ENCODE peak calls at places on chromosomes 11 and 22, in five cellular contexts. X, H, M, V and G are unnamed samples.

GRCh38 chr11:128905345-128906184 is 14.4 kb downstream of the KCNJ5 start:
- DNase-seq in X (no peak), M (no peak), V (peak; percentile 72), H (peak; percentile 70), G (peak; percentile 28)

GRCh38 chr11:26974068-26974790 is 19.7 kb upstream of the FIBIN start:
- DNase-seq in V (peak; percentile 58), X (peak; percentile 46), M (no peak), H (no peak), G (no peak)

GRCh38 chr22:37021710-37022482 is 2.4 kb downstream of the MPST start:
- DNase-seq in V (peak; percentile 39), M (no peak), H (no peak), X (no peak), G (peak; percentile 64)

GRCh38 chr11:34629711-34630110 is 8.8 kb downstream of the EHF start:
- DNase-seq in X (no peak), H (no peak), V (no peak), M (no peak), G (no peak)

GRCh38 chr11:35287491-35287890 is 131.9 kb downstream of the SLC1A2 start:
- DNase-seq in X (no peak), V (no peak), M (no peak), H (no peak), G (no peak)

GRCh38 chr11:68798221-68798813 is 43.4 kb downstream of the CPT1A start:
- DNase-seq in M (no peak), H (no peak), X (no peak), V (no peak), G (peak; percentile 22)

GRCh38 chr11:68014157-68014965 is 4.2 kb downstream of the ALDH3B1 start:
- DNase-seq in M (no peak), H (peak; percentile 23), V (peak; percentile 75), X (peak; percentile 45), G (peak; percentile 83)

GRCh38 chr22:42317691-42318547 is 47.5 kb upstream of the TCF20 start:
- DNase-seq in V (peak; percentile 53), X (no peak), H (no peak), M (no peak), G (no peak)

GRCh38 chr11:36432093-36432469 is 78.0 kb downstream of the TRAF6 start:
- DNase-seq in M (no peak), V (no peak), X (no peak), H (no peak), G (no peak)

GRCh38 chr22:28955817-28956216 is 72.4 kb downstream of the ZNRF3 start:
- DNase-seq in X (no peak), H (no peak), M (no peak), V (no peak), G (no peak)

GRCh38 chr11:102760355-102761035 is 19.9 kb downstream of the MMP10 start:
- DNase-seq in H (no peak), M (no peak), V (peak; percentile 99), X (peak; percentile 97), G (peak; percentile 93)

GRCh38 chr22:17501679-17502285 is 61.5 kb upstream of the SLC25A18 start:
- DNase-seq in M (no peak), H (no peak), X (peak; percentile 20), V (peak; percentile 65), G (peak; percentile 89)

GRCh38 chr22:44180706-44181032 is at the start of gene PARVG:
- DNase-seq in H (no peak), M (no peak), V (peak; percentile 12), X (no peak), G (peak; percentile 20)

GRCh38 chr11:88300888-88301477 is 36.6 kb downstream of the CTSC start:
- DNase-seq in M (no peak), H (no peak), V (no peak), X (no peak), G (no peak)

GRCh38 chr22:44347098-44347497 is 34.3 kb upstream of the SHISAL1 start:
- DNase-seq in M (no peak), H (no peak), V (no peak), X (no peak), G (peak; percentile 51)

GRCh38 chr22:32870474-32870873 is 69.0 kb downstream of the TIMP3 start:
- DNase-seq in V (no peak), X (no peak), M (no peak), H (no peak), G (no peak)

GRCh38 chr11:21810650-21811049 is 382.2 kb upstream of the ANO5 start:
- DNase-seq in V (peak; percentile 3), H (no peak), M (no peak), X (no peak), G (no peak)

GRCh38 chr11:66328307-66329144 is 7.7 kb downstream of the RIN1 start:
- DNase-seq in H (no peak), V (peak; percentile 55), M (peak; percentile 89), X (no peak), G (peak; percentile 73)

GRCh38 chr11:103110406-103110805 is 1.2 kb downstream of the DYNC2H1 start:
- DNase-seq in M (no peak), H (no peak), V (peak; percentile 43), X (no peak), G (peak; percentile 80)

GRCh38 chr11:704799-705645 is 1.0 kb upstream of the EPS8L2 start:
- DNase-seq in X (no peak), V (peak; percentile 43), M (peak; percentile 68), H (peak; percentile 91), G (no peak)

GRCh38 chr22:25235547-25236290 is 16.3 kb downstream of the CRYBB2 start:
- DNase-seq in M (no peak), V (peak; percentile 55), H (peak; percentile 79), X (no peak), G (peak; percentile 80)

GRCh38 chr11:7981758-7982157 is 5.4 kb upstream of the EIF3F start:
- DNase-seq in V (no peak), M (no peak), X (no peak), H (peak; percentile 65), G (no peak)

GRCh38 chr11:69444381-69445130 is 36.9 kb upstream of the LINC01488 start:
- DNase-seq in X (peak; percentile 95), M (no peak), V (peak; percentile 88), H (peak; percentile 50), G (peak; percentile 97)

GRCh38 chr11:32087602-32088001 is 3.3 kb upstream of the RCN1 start:
- DNase-seq in X (no peak), V (no peak), M (no peak), H (no peak), G (peak; percentile 97)

GRCh38 chr22:31926969-31927368 is 17.4 kb upstream of the YWHAH start:
- DNase-seq in V (peak; percentile 29), H (no peak), X (no peak), M (no peak), G (peak; percentile 39)

GRCh38 chr11:128886401-128887119 is 4.6 kb upstream of the KCNJ5 start:
- DNase-seq in H (peak; percentile 75), M (no peak), X (no peak), V (peak; percentile 38), G (peak; percentile 22)

GRCh38 chr11:88886796-88887195 is 179.0 kb downstream of the GRM5 start:
- DNase-seq in H (no peak), X (no peak), V (peak; percentile 37), M (no peak), G (peak; percentile 27)

GRCh38 chr22:23305922-23306374 is 125.6 kb downstream of the BCR start:
- DNase-seq in H (peak; percentile 12), X (peak; percentile 32), M (peak; percentile 78), V (no peak), G (peak; percentile 90)

GRCh38 chr11:71064702-71065515 is 187.5 kb downstream of the SHANK2 start:
- DNase-seq in X (no peak), M (no peak), H (no peak), V (no peak), G (no peak)

GRCh38 chr22:44133901-44134511 is 46.7 kb upstream of the PARVG start:
- DNase-seq in V (no peak), H (no peak), M (peak; percentile 46), X (peak; percentile 44), G (peak; percentile 86)

DNA sequence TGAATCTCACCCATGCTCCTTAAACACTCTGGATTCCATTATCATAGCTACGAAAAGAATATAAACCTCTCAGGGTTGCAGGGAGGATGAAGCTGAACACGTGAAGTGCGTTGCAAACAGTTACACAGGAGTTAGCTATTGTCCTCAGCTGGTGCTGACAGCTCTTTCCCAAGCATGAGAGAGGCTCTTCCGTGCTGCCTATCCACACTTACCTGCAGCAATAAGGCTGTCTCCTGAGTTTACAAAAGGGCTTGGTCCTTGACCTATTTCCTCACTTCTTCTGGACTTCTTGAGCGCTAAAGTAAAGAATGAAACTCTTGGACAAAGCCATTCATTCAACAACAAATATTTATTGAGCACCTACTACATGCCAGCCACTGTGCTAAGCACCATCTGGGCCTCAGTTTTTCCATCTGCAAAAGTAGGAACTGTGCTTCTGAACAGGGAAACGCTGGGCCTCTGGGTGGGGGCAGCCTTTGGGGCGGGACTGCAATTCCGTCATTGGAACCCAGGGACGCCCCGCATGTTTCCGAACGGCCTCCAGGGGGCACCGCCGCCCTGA is 749 bp upstream of the ARL2 start:
- DNase-seq in X (peak; percentile 45), V (peak; percentile 70), M (peak; percentile 96), H (peak; percentile 86), G (peak; percentile 90)
- TF ChIP-seq CTCF in X (peak; percentile 93), V (peak; percentile 82), M (peak; percentile 65), H (peak; percentile 67), G (peak; percentile 85)

DNA sequence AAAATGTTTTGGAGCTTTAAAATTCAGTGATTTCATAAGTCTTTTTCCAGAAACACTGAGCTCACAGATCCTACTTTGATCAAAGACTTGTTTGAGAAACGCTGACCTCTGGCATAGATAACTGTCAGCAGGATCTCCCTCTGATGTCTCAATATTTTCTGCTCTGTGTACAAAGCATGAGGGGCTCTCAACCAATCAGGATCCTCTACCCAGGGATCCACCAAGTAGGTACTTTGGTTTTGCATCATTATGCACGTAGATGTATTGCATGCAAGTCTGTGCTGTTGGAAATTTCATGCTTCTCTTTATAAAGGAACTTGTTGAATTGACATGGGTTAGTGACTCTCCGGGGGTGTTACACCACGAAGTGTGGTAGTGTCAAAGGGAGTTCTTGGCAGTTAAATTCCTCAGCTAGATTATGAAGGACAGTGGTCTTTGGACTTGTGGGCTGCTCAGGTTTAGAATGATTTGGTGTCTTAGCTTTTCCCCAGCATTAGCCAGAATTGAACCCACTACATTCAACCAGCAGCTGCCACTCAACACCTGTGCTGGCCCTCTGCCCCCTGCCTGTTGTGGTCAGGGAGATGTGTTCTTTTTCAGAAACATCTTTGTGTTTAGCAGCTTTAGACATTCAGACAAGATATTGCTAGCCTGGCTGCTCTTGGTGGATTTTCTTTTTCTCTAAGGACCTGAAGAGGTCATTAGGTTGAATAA is 1.7 kb upstream of the DIXDC1 start:
- DNase-seq in V (no peak), H (no peak), M (no peak), X (no peak), G (peak; percentile 84)
- H3K4me3 ChIP-seq in V (no peak overlapping the region), H (no peak overlapping the region), M (no peak overlapping the region), X (no peak overlapping the region), G (no peak overlapping the region)

GRCh38 chr22:30430933-30431332 is 5.4 kb downstream of the MTFP1 start:
- DNase-seq in V (no peak), X (no peak), M (no peak), H (no peak), G (no peak)
- TF ChIP-seq CTCF in V (no peak), X (no peak), M (no peak), H (no peak), G (peak; percentile 14)

GRCh38 chr11:92206441-92206840 is 18.2 kb upstream of the FAT3 start:
- DNase-seq in V (no peak), X (no peak), H (no peak), M (no peak), G (no peak)
- H3K4me3 ChIP-seq in V (no peak overlapping the region), X (no peak overlapping the region), H (no peak overlapping the region), M (no peak overlapping the region), G (no peak overlapping the region)